ENCODE peak calls at places on chromosomes 4 and X, in nine cellular contexts. C, W, Q, J, F, O, P, E and M are unnamed samples. For H3K27me3 and H3K4me1, the result is how much of the 10 kb centered on the place peaks cover.

GRCh38 chrX:101078716-101079115 is at the start of gene TMEM35A:
- DNase-seq in C (no peak), W (no peak), Q (no peak), J (no peak), F (no peak), O (peak), P (peak), E (no peak), M (no peak)

GRCh38 chrX:30153175-30153880 is 62.0 kb upstream of the MAGEB2 start:
- DNase-seq in C (no peak), W (no peak), Q (no peak), J (no peak), F (no peak), O (no peak), P (no peak), E (no peak), M (no peak)

GRCh38 chrX:65859299-65859698 is 180.6 kb downstream of the VSIG4 start:
- DNase-seq in C (no peak), W (no peak), Q (no peak), J (no peak), F (no peak), O (no peak), P (no peak), E (no peak), M (no peak)

GRCh38 chr4:10173754-10174749 is 57.5 kb upstream of the WDR1 start:
- DNase-seq in C (peak), W (no peak), Q (peak), J (peak), F (no peak), O (peak), P (no peak), E (no peak), M (no peak)

GRCh38 chr4:84493092-84493850 is 5.8 kb downstream of the NKX6-1 start:
- DNase-seq in C (peak), W (peak), Q (no peak), J (no peak), F (no peak), O (peak), P (peak), E (no peak), M (no peak)

GRCh38 chr4:168877407-168877778 is 132.7 kb downstream of the CBR4 start:
- DNase-seq in C (no peak), W (no peak), Q (no peak), J (no peak), F (no peak), O (no peak), P (no peak), E (no peak), M (no peak)

GRCh38 chr4:77052352-77052751 is 23.4 kb downstream of the CCNI start:
- DNase-seq in C (no peak), W (no peak), Q (peak), J (no peak), F (no peak), O (peak), P (peak), E (no peak), M (no peak)

GRCh38 chr4:856468-856901 is 30.6 kb upstream of the CPLX1 start:
- DNase-seq in C (peak), W (no peak), Q (no peak), J (peak), F (no peak), O (no peak), P (no peak), E (no peak), M (no peak)

GRCh38 chr4:101198741-101199339 is 148.5 kb downstream of the PPP3CA start:
- DNase-seq in C (no peak), W (no peak), Q (no peak), J (no peak), F (no peak), O (no peak), P (no peak), E (no peak), M (no peak)

GRCh38 chr4:2497931-2498330 is 29.0 kb downstream of the RNF4 start:
- DNase-seq in C (no peak), W (no peak), Q (no peak), J (no peak), F (peak), O (no peak), P (no peak), E (no peak), M (no peak)

GRCh38 chr4:98939892-98940298 is 11.0 kb upstream of the EIF4E start:
- DNase-seq in C (no peak), W (no peak), Q (peak), J (no peak), F (no peak), O (peak), P (peak), E (peak), M (no peak)

GRCh38 chr4:66266035-66266434 is 595.7 kb upstream of the EPHA5 start:
- DNase-seq in C (no peak), W (no peak), Q (no peak), J (no peak), F (no peak), O (no peak), P (no peak), E (no peak), M (no peak)

GRCh38 chr4:141768954-141769353 is 132.6 kb downstream of the IL15 start:
- DNase-seq in C (no peak), W (no peak), Q (no peak), J (no peak), F (no peak), O (peak), P (peak), E (no peak), M (no peak)

DNA sequence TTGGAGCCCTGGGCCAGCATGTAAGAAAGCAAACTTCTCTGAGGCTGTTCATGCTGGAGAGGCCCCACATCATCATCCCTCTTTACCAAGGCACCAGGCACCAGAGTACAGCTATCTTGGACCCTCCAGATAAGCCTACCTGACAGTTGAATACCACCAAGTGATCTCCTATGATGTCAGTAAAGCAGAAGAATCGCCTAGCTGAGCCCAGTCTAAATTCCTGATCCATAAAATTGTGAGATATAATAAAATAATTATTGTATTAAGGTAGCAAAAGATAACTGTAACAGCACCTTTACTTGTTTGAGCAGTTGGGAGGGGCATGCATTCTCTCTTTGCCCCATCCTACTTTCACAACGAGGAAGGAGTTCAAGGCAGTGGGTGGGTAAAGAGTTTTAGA is 2.9 kb upstream of the UCP1 start:
- DNase-seq in C (no peak), W (no peak), Q (no peak), J (no peak), F (no peak), O (no peak), P (no peak), E (no peak), M (no peak)
- H3K27me3 ChIP-seq in C (under half), W (under half), Q (under half), J (under half), F (under half), O (half or more), P (half or more), E (under half), M (under half)

GRCh38 chr4:139851133-139851532 is 185.5 kb downstream of the MGST2 start:
- DNase-seq in C (no peak), W (no peak), Q (no peak), J (no peak), F (no peak), O (no peak), P (no peak), E (no peak), M (no peak)
- H3K4me1 ChIP-seq in C (under half), W (under half), Q (under half), J (under half), F (under half), O (under half), P (under half), E (under half), M (under half)

DNA sequence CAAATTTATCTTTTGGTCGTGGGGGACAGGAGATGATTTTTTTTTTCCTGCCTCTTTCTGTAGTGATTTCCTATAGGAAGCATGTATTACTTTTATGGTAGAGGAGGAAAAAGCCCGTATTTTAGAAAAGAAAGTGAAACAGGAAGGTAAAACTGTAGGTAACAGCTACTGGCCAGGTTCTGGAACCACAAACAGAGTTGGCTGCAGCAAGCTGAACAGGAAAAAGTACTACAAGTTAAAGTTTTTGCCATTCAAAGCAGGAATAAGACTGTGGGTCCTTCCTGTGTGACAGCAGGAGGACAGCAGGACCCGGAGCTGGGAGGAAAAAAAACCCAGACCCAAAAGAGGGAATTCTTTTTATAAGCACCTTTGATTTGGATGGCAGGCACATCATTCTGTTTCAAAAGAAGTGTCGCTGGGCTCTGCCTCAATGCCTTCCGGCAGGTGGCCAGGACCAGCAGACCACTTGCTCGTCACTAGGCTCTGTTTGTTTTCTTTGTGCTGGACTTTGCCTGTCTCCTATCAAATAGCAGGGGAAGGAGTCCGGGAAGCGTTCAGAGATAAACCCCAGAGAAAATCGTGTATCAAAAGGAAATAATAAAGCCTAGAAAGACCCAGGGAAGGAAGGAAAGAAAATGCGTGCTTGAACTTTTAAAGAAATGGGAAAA is 277.9 kb downstream of the ADGRA3 start:
- DNase-seq in C (no peak), W (no peak), Q (no peak), J (no peak), F (no peak), O (no peak), P (no peak), E (no peak), M (no peak)
- H3K4me3 ChIP-seq in C (no peak), W (no peak), Q (no peak), J (no peak), F (no peak), O (no peak), P (no peak), E (no peak), M (no peak)

GRCh38 chr4:82592639-82593038 is 30.9 kb upstream of the TMEM150C start:
- DNase-seq in C (no peak), W (no peak), Q (no peak), J (no peak), F (no peak), O (no peak), P (no peak), E (no peak), M (no peak)

GRCh38 chr4:82591592-82591991 is 29.8 kb upstream of the TMEM150C start:
- DNase-seq in C (no peak), W (no peak), Q (no peak), J (no peak), F (no peak), O (no peak), P (no peak), E (no peak), M (no peak)

GRCh38 chr4:82589756-82590155 is 28.0 kb upstream of the TMEM150C start:
- DNase-seq in C (no peak), W (no peak), Q (no peak), J (no peak), F (no peak), O (no peak), P (no peak), E (no peak), M (no peak)

GRCh38 chr4:82594466-82594865 is 32.7 kb upstream of the TMEM150C start:
- DNase-seq in C (no peak), W (no peak), Q (no peak), J (no peak), F (no peak), O (peak), P (no peak), E (no peak), M (no peak)

GRCh38 chr4:82593416-82593815 is 31.6 kb upstream of the TMEM150C start:
- DNase-seq in C (no peak), W (no peak), Q (no peak), J (no peak), F (no peak), O (no peak), P (no peak), E (no peak), M (no peak)
- H3K27me3 ChIP-seq in C (under half), W (under half), Q (under half), J (under half), F (under half), O (under half), P (under half), E (under half), M (under half)

GRCh38 chr4:48047421-48047844 is 30.9 kb downstream of the NIPAL1 start:
- DNase-seq in C (no peak), W (no peak), Q (no peak), J (no peak), F (no peak), O (peak), P (no peak), E (no peak), M (no peak)
- H3K4me1 ChIP-seq in C (under half), W (under half), Q (under half), J (under half), F (under half), O (under half), P (under half), E (under half), M (under half)

GRCh38 chr4:40204507-40205258 is 7.9 kb downstream of the RHOH start:
- DNase-seq in C (no peak), W (no peak), Q (no peak), J (no peak), F (no peak), O (no peak), P (no peak), E (no peak), M (no peak)
- H3K4me3 ChIP-seq in C (no peak), W (no peak), Q (no peak), J (peak), F (no peak), O (no peak), P (no peak), E (no peak), M (no peak)

GRCh38 chrX:110678591-110678990 is 117.0 kb downstream of the CHRDL1 start:
- DNase-seq in C (no peak), W (no peak), Q (no peak), J (no peak), F (no peak), O (no peak), P (no peak), E (no peak), M (no peak)

GRCh38 chrX:110671068-110671803 is 124.4 kb downstream of the CHRDL1 start:
- DNase-seq in C (no peak), W (no peak), Q (no peak), J (no peak), F (no peak), O (no peak), P (no peak), E (no peak), M (no peak)

DNA sequence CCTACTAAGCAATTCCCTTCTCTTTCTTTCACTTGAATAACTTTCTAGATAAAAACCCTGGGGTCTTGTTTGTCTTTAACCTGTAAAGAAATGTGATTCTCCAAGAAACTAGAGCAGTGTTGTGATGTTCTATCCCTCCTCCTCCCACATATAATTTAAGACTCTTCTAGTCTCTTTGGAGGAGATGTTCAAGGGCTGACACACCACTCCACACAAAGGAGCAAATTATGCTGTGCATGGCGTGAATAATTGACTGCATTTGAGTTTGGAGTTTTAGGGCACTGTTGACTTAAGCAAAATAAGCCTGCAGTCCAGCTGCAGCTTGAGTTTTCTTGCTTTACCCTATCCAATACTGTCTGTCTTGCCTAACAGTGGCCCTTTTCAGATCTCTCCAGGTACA is 119.8 kb downstream of the CHRDL1 start:
- DNase-seq in C (no peak), W (no peak), Q (no peak), J (no peak), F (no peak), O (no peak), P (no peak), E (no peak), M (no peak)
- H3K27me3 ChIP-seq in C (under half), W (under half), Q (under half), J (under half), F (under half), O (under half), P (under half), E (under half), M (under half)

GRCh38 chr4:39616651-39617050 is 22.0 kb downstream of the SMIM14 start:
- DNase-seq in C (no peak), W (no peak), Q (no peak), J (no peak), F (no peak), O (peak), P (no peak), E (no peak), M (peak)
- H3K4me1 ChIP-seq in C (under half), W (under half), Q (under half), J (under half), F (half or more), O (under half), P (under half), E (half or more), M (half or more)

GRCh38 chrX:111098874-111099273 is 2.9 kb downstream of the PAK3 start:
- DNase-seq in C (peak), W (peak), Q (peak), J (peak), F (no peak), O (peak), P (peak), E (no peak), M (no peak)
- H3K4me3 ChIP-seq in C (no peak), W (no peak), Q (no peak), J (no peak), F (no peak), O (no peak), P (no peak), E (no peak), M (no peak)

GRCh38 chr4:153042757-153043156 is 106.6 kb downstream of the FHDC1 start:
- DNase-seq in C (no peak), W (no peak), Q (no peak), J (no peak), F (no peak), O (no peak), P (no peak), E (peak), M (no peak)
- H3K27me3 ChIP-seq in C (under half), W (under half), Q (under half), J (under half), F (under half), O (under half), P (under half), E (under half), M (under half)